ENCODE peak calls at places on chromosomes 13 and 19, in eight cellular contexts. I is A549, H is K562, B is SK-N-SH, L is GM23338, W is GM12878, A is Panc1, C is HCT116. S is an unnamed sample.

GRCh38 chr13:25588336-25589060 is 216.7 kb downstream of the ATP8A2 start:
- DNase-seq in C (no peak), W (no peak), I (no peak), A (no peak), H (no peak), L (peak; percentile 32), B (no peak), S (no peak)

GRCh38 chr13:73934215-73934623 is 200.0 kb downstream of the KLF12 start:
- DNase-seq in L (no peak), A (no peak), I (peak; percentile 13), C (no peak), B (no peak), H (no peak), W (no peak), S (no peak)

GRCh38 chr19:35908010-35908441 is at the start of gene TYROBP:
- DNase-seq in I (no peak), L (no peak), C (no peak), H (no peak), A (no peak), B (no peak), W (no peak), S (no peak)

GRCh38 chr19:56727731-56728130 is 56.2 kb upstream of the ZNF835 start:
- DNase-seq in L (no peak), A (no peak), C (no peak), B (no peak), I (no peak), H (no peak), W (no peak), S (no peak)

GRCh38 chr13:113812140-113813036 is 51.5 kb downstream of the GAS6 start:
- DNase-seq in I (no peak), B (peak; percentile 60), A (no peak), W (no peak), H (no peak), L (no peak), C (no peak), S (no peak)

GRCh38 chr13:92224052-92224821 is 825.8 kb downstream of the GPC5 start:
- DNase-seq in H (no peak), A (no peak), W (no peak), B (no peak), L (no peak), C (no peak), I (no peak), S (no peak)

GRCh38 chr13:95924389-95924994 is 128.7 kb downstream of the UGGT2 start:
- DNase-seq in C (peak; percentile 16), W (no peak), I (peak; percentile 61), L (peak; percentile 5), A (peak; percentile 7), H (no peak), B (no peak), S (peak; percentile 91)

GRCh38 chr13:41766439-41766838 is 194.5 kb downstream of the VWA8 start:
- DNase-seq in W (no peak), I (no peak), B (no peak), H (no peak), C (no peak), A (no peak), L (no peak), S (no peak)

GRCh38 chr19:3687774-3688706 is 12.2 kb downstream of the PIP5K1C start:
- DNase-seq in C (no peak), W (no peak), L (peak; percentile 71), A (no peak), B (no peak), H (no peak), I (no peak), S (no peak)

GRCh38 chr13:51666316-51666715 is 82.1 kb downstream of the WDFY2 start:
- DNase-seq in H (no peak), A (no peak), L (no peak), I (no peak), W (no peak), C (no peak), B (no peak), S (no peak)

GRCh38 chr13:24618219-24618955 is 61.8 kb upstream of the ATP12A start:
- DNase-seq in B (no peak), A (no peak), W (peak; percentile 40), H (no peak), C (no peak), I (no peak), L (no peak), S (peak; percentile 33)

GRCh38 chr13:108463365-108463764 is 166.0 kb upstream of the MYO16 start:
- DNase-seq in A (no peak), L (no peak), C (no peak), B (no peak), W (peak; percentile 4), H (no peak), I (peak; percentile 62), S (no peak)

GRCh38 chr19:3879656-3880055 is 829 bp upstream of the ATCAY start:
- DNase-seq in L (no peak), H (no peak), I (peak; percentile 34), B (peak; percentile 52), C (no peak), A (no peak), W (no peak), S (no peak)

GRCh38 chr19:8611391-8611883 is 922 bp upstream of the ADAMTS10 start:
- DNase-seq in B (peak; percentile 52), A (no peak), L (peak; percentile 59), C (no peak), I (peak; percentile 81), H (no peak), W (no peak), S (no peak)

GRCh38 chr19:17751103-17751911 is at the start of gene FCHO1:
- DNase-seq in A (no peak), L (no peak), C (no peak), H (peak; percentile 79), I (no peak), B (no peak), W (peak; percentile 87), S (peak; percentile 90)

GRCh38 chr19:58128041-58128685 is 22.4 kb downstream of the ZNF329 start:
- DNase-seq in B (no peak), H (no peak), A (no peak), L (peak; percentile 42), C (no peak), W (no peak), I (peak; percentile 32), S (no peak)

DNA sequence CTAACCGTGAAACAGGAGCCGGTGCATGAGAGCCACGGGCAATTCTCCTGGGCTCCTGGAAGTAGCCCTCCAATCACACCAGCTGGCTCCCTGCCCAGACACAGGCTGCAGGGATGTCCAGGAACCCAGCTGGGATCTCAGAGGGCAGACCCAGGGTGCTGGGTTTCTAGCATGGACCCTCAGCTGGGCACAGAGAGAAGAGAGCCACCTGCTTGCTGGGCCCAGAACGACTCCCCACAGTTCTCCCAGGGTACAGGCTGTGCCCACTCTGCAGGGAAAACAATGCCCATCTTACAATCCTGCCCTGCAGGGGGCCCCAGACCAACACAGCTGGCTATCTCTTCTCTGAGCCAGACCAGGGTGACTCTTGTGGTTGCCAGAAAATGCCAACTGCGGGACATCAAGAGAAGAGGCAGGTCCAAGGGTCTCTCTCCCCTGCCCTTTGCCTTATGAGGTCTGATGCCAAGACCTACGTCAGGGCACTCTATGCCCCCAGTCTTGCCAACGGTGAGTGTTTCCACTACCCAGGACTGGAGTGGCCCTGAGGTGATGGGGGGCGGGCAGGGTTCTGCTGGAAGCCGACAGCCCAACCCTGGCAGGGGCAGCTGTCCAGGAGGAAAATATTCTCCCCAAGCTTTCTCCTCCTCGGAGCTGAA is 64.6 kb downstream of the CEBPG start:
- DNase-seq in C (no peak), L (no peak), A (no peak), I (no peak), H (no peak), W (no peak), B (peak; percentile 89), S (no peak)
- TF ChIP-seq REST in C (no peak), L (no peak), A (no peak), I (no peak), H (no peak), W (no peak), B (no peak), S (no peak)

GRCh38 chr13:19759669-19760068 is 23.1 kb downstream of the PSPC1 start:
- DNase-seq in B (no peak), W (no peak), H (no peak), I (no peak), A (no peak), C (no peak), L (no peak), S (no peak)

GRCh38 chr13:19766637-19767036 is 16.1 kb downstream of the PSPC1 start:
- DNase-seq in C (no peak), I (no peak), L (peak; percentile 39), H (no peak), B (no peak), W (no peak), A (no peak), S (no peak)

GRCh38 chr13:19763618-19764017 is 19.1 kb downstream of the PSPC1 start:
- DNase-seq in A (no peak), C (no peak), H (no peak), I (no peak), B (no peak), W (no peak), L (no peak), S (no peak)

GRCh38 chr13:19767966-19768365 is 14.8 kb downstream of the PSPC1 start:
- DNase-seq in B (no peak), W (no peak), H (no peak), L (no peak), C (no peak), I (no peak), A (no peak), S (no peak)

DNA sequence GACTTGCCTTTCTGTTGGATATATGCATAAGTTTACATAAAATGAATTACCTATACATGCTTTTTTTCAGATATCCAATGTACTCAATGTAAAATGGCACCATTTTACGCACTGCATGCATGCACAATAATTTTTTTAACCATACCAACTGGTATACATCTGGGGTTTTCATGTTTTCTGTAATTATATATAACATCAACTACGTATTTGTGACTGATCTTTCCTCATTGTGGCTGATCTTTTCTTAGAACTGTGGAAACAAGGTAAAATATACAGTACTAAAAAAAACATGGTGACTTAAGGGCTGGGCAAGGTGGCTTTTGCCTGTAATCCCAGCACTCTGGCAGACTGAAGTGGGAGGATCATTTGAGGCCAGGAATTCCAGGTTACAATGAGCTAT is 18.5 kb downstream of the PSPC1 start:
- DNase-seq in C (no peak), L (no peak), A (no peak), W (no peak), H (no peak), I (no peak), B (no peak), S (no peak)
- TF ChIP-seq REST in C (no peak), L (no peak), A (no peak), W (no peak), H (no peak), I (no peak), B (no peak), S (no peak)

GRCh38 chr13:47798906-47799305 is 202.2 kb downstream of the SUCLA2 start:
- DNase-seq in C (no peak), L (peak; percentile 53), I (no peak), H (no peak), A (no peak), B (no peak), W (no peak), S (no peak)
- TF ChIP-seq REST in C (no peak), L (no peak), I (no peak), H (no peak), A (no peak), B (no peak), W (no peak), S (no peak)

DNA sequence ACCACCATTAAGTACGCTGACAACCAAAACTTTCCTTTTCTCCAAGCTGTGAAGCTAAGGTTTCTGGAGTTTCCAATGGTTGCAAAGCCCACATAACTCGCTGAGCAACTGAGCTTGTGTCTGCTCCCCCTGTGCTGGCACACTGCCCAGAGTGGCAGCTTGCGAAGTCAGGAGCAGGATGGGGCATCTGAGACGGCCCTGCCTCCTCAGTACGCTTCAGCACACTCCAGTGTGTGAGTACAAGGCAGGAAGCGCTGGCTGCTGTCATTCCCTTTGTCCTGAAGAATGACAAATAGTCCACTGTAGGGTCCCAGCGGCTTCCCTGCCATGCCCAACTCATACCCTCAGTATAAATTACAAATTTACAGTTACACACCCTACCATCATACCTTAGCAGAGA is 51.5 kb downstream of the SKA3 start:
- DNase-seq in A (no peak), B (peak; percentile 67), C (no peak), H (no peak), W (no peak), L (peak; percentile 50), I (peak; percentile 35), S (peak; percentile 46)
- TF ChIP-seq REST in A (no peak), B (no peak), C (no peak), H (no peak), W (no peak), L (no peak), I (no peak), S (no peak)